ENCODE peak calls at places on chromosomes 16 and 17, in five cellular contexts. One of them, this sample, is unnamed.

GRCh38 chr16:86508947-86509758 is 1.2 kb upstream of the FOXF1 start:
- DNase-seq in HCT116: peak; percentile 32
- DNase-seq in prostate gland: no peak
- DNase-seq in HepG2: no peak
- DNase-seq in transverse colon: peak; percentile 46
- DNase-seq in this sample: peak; percentile 92

GRCh38 chr16:12178251-12178990 is 201.9 kb downstream of the SNX29 start:
- DNase-seq in HepG2: no peak
- DNase-seq in prostate gland: no peak
- DNase-seq in transverse colon: peak; percentile 33
- DNase-seq in HCT116: no peak
- DNase-seq in this sample: no peak

GRCh38 chr17:72683506-72684404 is 408.7 kb downstream of the SLC39A11 start:
- DNase-seq in transverse colon: peak; percentile 35
- DNase-seq in HCT116: peak; percentile 94
- DNase-seq in HepG2: peak; percentile 97
- DNase-seq in prostate gland: peak; percentile 77
- DNase-seq in this sample: peak; percentile 82

GRCh38 chr17:57463103-57463885 is 207.0 kb downstream of the MSI2 start:
- DNase-seq in HCT116: no peak
- DNase-seq in transverse colon: peak; percentile 18
- DNase-seq in prostate gland: no peak
- DNase-seq in HepG2: peak; percentile 30
- DNase-seq in this sample: no peak

GRCh38 chr16:31874354-31875111 is 926 bp downstream of the ZNF267 start:
- DNase-seq in HCT116: no peak
- DNase-seq in transverse colon: no peak
- DNase-seq in prostate gland: no peak
- DNase-seq in HepG2: peak; percentile 48
- DNase-seq in this sample: peak; percentile 60

GRCh38 chr16:1260101-1260670 is 4.3 kb downstream of the TPSD1 start:
- DNase-seq in HCT116: no peak
- DNase-seq in HepG2: no peak
- DNase-seq in prostate gland: no peak
- DNase-seq in transverse colon: no peak
- DNase-seq in this sample: no peak

GRCh38 chr17:82876149-82876548 is 36.3 kb upstream of the ZNF750 start:
- DNase-seq in prostate gland: peak; percentile 81
- DNase-seq in HepG2: peak; percentile 55
- DNase-seq in HCT116: no peak
- DNase-seq in transverse colon: no peak
- DNase-seq in this sample: peak; percentile 64

GRCh38 chr16:88936008-88936912 is 40.7 kb downstream of the CBFA2T3 start:
- DNase-seq in HCT116: no peak
- DNase-seq in transverse colon: peak; percentile 67
- DNase-seq in HepG2: peak; percentile 34
- DNase-seq in prostate gland: no peak
- DNase-seq in this sample: peak; percentile 86

GRCh38 chr17:45096926-45097325 is 35.4 kb downstream of the PLCD3 start:
- DNase-seq in HCT116: no peak
- DNase-seq in transverse colon: no peak
- DNase-seq in HepG2: no peak
- DNase-seq in prostate gland: no peak
- DNase-seq in this sample: no peak

GRCh38 chr17:35773674-35774425 is 13.2 kb downstream of the C17orf50 start:
- DNase-seq in HCT116: no peak
- DNase-seq in HepG2: no peak
- DNase-seq in transverse colon: no peak
- DNase-seq in prostate gland: no peak
- DNase-seq in this sample: peak; percentile 84

GRCh38 chr16:15572329-15573001 is 70.5 kb downstream of the MARF1 start:
- DNase-seq in transverse colon: no peak
- DNase-seq in HCT116: no peak
- DNase-seq in prostate gland: no peak
- DNase-seq in HepG2: peak; percentile 83
- DNase-seq in this sample: no peak

GRCh38 chr16:87806608-87807546 is 41.1 kb upstream of the KLHDC4 start:
- DNase-seq in prostate gland: peak; percentile 24
- DNase-seq in HCT116: peak; percentile 77
- DNase-seq in HepG2: peak; percentile 61
- DNase-seq in transverse colon: peak; percentile 62
- DNase-seq in this sample: peak; percentile 67
- H3K4me3 ChIP-seq in prostate gland: peak overlapping the region; percentile 15
- H3K4me3 ChIP-seq in HCT116: peak overlapping the region; percentile 51
- H3K4me3 ChIP-seq in HepG2: peak overlapping the region; percentile 66
- H3K4me3 ChIP-seq in transverse colon: peak overlapping the region; percentile 18
- H3K4me3 ChIP-seq in this sample: peak overlapping the region; percentile 35

GRCh38 chr17:18319604-18320256 is 4.6 kb downstream of the SMCR8 start:
- DNase-seq in HepG2: peak; percentile 37
- DNase-seq in prostate gland: peak; percentile 39
- DNase-seq in HCT116: no peak
- DNase-seq in transverse colon: no peak
- DNase-seq in this sample: no peak
- TF ChIP-seq POLR2AphosphoS5 in HepG2: no peak
- TF ChIP-seq POLR2AphosphoS5 in prostate gland: no peak
- TF ChIP-seq POLR2AphosphoS5 in HCT116: no peak
- TF ChIP-seq POLR2AphosphoS5 in transverse colon: no peak
- TF ChIP-seq POLR2AphosphoS5 in this sample: no peak

GRCh38 chr17:4576729-4577322 is 7.5 kb upstream of the SMTNL2 start:
- DNase-seq in transverse colon: no peak
- DNase-seq in HepG2: peak; percentile 52
- DNase-seq in prostate gland: no peak
- DNase-seq in HCT116: no peak
- DNase-seq in this sample: no peak

GRCh38 chr17:4573682-4574081 is 10.6 kb upstream of the SMTNL2 start:
- DNase-seq in prostate gland: no peak
- DNase-seq in HCT116: no peak
- DNase-seq in HepG2: no peak
- DNase-seq in transverse colon: no peak
- DNase-seq in this sample: no peak

GRCh38 chr17:4574448-4575045 is 9.8 kb upstream of the SMTNL2 start:
- DNase-seq in transverse colon: no peak
- DNase-seq in prostate gland: no peak
- DNase-seq in HepG2: no peak
- DNase-seq in HCT116: no peak
- DNase-seq in this sample: no peak

GRCh38 chr17:4572131-4572530 is 11.8 kb upstream of the GGT6 start:
- DNase-seq in prostate gland: no peak
- DNase-seq in transverse colon: no peak
- DNase-seq in HepG2: no peak
- DNase-seq in HCT116: no peak
- DNase-seq in this sample: no peak

DNA sequence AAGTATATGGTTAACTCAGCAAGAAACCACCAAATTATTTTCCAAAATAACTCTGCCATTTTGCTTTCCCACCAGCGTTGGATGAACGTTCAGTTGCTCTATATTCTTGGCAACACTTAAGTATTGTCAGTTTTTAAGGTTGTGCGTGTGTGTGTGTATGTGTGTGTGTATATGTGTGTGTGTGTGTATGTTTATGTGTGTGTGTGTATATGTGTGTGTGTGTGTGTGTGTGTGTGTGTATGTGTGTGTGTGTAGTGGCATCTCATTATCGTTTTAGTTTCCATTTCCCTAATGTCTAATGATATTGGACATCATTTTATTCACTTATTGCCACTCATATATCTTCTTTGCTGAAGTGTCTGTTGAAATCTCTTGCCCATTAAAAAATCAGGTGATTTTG is 11.2 kb upstream of the SMTNL2 start:
- DNase-seq in HepG2: no peak
- DNase-seq in transverse colon: no peak
- DNase-seq in prostate gland: no peak
- DNase-seq in HCT116: no peak
- DNase-seq in this sample: no peak
- H3K4me3 ChIP-seq in HepG2: no peak overlapping the region
- H3K4me3 ChIP-seq in transverse colon: no peak overlapping the region
- H3K4me3 ChIP-seq in prostate gland: no peak overlapping the region
- H3K4me3 ChIP-seq in HCT116: no peak overlapping the region
- H3K4me3 ChIP-seq in this sample: no peak overlapping the region

DNA sequence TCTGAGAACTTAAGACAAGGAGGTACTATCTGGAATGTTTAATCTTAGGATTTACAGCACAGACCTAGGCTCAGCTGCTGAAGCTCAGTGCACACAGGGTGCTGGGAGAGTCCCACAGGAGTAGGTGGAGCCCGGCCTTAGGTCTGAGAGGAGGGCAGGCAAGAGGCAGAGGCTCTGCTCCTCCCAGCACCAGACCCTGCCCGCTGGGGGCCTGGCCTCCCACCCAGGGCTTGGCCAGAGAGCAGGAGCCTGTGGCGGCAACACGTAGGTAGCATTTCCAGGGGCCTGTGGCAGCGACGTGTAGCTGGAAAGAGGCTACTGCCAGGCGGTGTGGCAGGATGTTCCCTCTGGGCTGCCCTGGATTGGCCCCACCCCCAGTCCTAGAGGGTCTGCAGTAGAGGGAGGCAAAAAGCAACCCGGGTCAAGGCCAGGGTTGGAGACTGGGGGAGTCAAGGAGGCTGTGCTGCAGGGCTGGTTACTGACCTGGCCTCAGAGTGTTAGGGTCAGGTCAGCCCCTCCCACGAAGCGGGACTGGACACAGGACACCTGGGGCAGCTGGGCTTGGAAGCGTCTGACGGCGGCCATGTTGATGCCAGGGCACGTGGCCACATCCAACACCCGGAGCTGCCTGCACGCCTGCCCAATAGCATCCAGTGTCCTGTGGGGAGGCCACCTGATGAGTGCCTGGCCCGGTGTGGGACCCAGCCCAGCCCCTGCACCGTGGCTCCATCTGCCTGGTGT is 8.4 kb downstream of the ELMO3 start:
- DNase-seq in transverse colon: no peak
- DNase-seq in HCT116: no peak
- DNase-seq in prostate gland: no peak
- DNase-seq in HepG2: no peak
- DNase-seq in this sample: no peak
- TF ChIP-seq POLR2AphosphoS5 in transverse colon: no peak
- TF ChIP-seq POLR2AphosphoS5 in HCT116: peak; percentile 30
- TF ChIP-seq POLR2AphosphoS5 in prostate gland: no peak
- TF ChIP-seq POLR2AphosphoS5 in HepG2: no peak
- TF ChIP-seq POLR2AphosphoS5 in this sample: no peak

DNA sequence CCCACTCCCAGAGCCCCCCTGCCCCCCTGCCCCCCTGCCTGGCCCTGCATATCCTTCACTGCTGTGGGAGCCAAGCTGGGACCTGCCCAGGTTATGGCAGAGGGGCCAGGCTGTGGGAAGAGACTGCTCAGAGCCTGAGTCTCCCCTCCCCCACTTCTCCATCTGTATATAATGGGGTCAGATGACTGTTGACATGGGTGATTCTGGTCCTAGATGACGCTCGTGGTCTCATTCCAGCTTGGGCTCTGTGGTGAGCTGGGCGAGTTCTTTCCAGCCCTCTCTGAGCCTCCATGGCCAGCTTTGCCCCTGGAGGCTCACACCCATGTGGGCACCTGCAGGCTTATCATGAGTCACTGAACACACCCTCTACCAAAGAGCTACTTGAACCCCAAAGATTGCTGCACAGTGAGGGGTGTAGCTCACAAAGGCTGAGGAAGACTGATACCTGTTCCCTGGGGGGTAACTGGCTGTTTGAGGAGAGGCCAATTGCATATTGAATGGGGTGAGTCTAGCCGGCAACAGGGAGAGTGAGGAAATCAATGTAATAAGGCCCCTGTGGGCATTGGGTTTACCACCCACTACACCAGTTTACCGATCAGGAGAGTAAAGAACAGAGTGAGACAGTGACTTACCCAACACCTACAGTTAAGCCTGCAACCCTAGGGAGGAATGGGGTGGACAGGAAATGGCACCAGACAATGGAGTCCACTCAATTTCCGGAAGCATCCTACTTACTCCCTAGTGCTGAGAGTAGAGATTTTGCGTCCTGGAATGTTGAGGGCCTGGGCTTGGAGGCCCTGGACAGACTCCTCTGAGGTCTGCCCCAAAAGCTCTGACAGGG is 4.2 kb upstream of the SREBF1 start:
- DNase-seq in HepG2: peak; percentile 35
- DNase-seq in prostate gland: no peak
- DNase-seq in HCT116: no peak
- DNase-seq in transverse colon: no peak
- DNase-seq in this sample: no peak
- H3K4me3 ChIP-seq in HepG2: peak overlapping the region; percentile 66
- H3K4me3 ChIP-seq in prostate gland: peak overlapping the region; percentile 33
- H3K4me3 ChIP-seq in HCT116: peak overlapping the region; percentile 84
- H3K4me3 ChIP-seq in transverse colon: peak overlapping the region; percentile 44
- H3K4me3 ChIP-seq in this sample: peak overlapping the region; percentile 39

GRCh38 chr17:63694974-63695773 is 4.8 kb downstream of the LIMD2 start:
- DNase-seq in HepG2: no peak
- DNase-seq in prostate gland: no peak
- DNase-seq in HCT116: no peak
- DNase-seq in transverse colon: no peak
- DNase-seq in this sample: no peak
- TF ChIP-seq POLR2AphosphoS5 in HepG2: no peak
- TF ChIP-seq POLR2AphosphoS5 in prostate gland: no peak
- TF ChIP-seq POLR2AphosphoS5 in HCT116: no peak
- TF ChIP-seq POLR2AphosphoS5 in transverse colon: no peak
- TF ChIP-seq POLR2AphosphoS5 in this sample: no peak

DNA sequence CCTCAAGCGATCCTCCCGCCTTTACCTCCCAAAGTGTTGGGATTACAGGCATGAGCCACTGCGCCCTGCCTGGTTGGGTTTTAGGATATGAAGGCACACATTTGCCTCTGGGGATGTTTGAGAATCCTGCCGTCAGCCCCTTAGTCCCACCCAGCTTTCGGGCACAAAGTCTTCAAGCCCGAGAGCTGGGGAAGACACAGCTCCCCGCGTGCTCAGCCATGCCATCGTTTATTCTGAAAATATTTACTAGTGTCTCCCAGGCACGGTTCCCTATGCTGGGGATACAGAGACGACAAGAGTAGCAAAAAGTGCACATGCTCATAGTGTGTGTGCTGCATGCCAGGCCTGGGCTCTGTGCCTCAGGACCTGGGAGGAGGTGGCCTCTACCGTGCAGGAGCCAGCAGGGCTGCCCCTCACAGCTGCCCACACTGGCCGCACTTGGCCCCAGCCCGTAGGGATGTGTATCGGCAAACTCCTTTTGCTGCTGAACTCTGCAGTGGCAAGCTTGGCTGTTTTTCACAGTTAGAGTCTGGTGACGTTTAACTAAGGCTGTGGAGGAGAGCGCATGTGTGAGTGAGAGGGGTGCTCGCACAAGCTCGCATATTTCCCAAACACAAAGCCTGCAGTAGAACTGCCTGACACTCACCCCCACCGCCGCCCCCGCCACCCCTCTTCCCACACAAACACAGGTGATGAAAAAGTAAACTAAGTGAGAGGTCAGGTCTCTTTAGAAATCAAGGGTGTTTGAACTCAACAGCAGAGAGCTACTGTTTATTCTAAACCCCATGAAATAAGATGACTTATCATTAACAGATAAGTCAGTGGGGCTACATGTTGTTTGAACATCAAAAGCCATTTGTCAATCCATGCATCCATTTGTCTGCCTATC is 266.4 kb downstream of the MRTFB start:
- DNase-seq in HCT116: no peak
- DNase-seq in HepG2: peak; percentile 73
- DNase-seq in transverse colon: no peak
- DNase-seq in prostate gland: peak; percentile 17
- DNase-seq in this sample: peak; percentile 26
- H3K4me3 ChIP-seq in HCT116: no peak overlapping the region
- H3K4me3 ChIP-seq in HepG2: peak overlapping the region; percentile 66
- H3K4me3 ChIP-seq in transverse colon: no peak overlapping the region
- H3K4me3 ChIP-seq in prostate gland: no peak overlapping the region
- H3K4me3 ChIP-seq in this sample: no peak overlapping the region

This sample was measured in upper lobe of left lung.